ENCODE peak calls at places on chromosomes 2 and 18, in six cellular contexts. Y is NCI-H1417; V is stimulated activated naive CD8-positive, alpha-beta T cell treated with anti-CD3 and anti-CD28 coated beads, Interleukin-15, amount 100 ng/mL, for 72 hours; T is GOT3; O is adrenal gland; I is cardiac fibroblast. M is an unnamed sample.

GRCh38 chr2:174760845-174761473 is 3.3 kb downstream of the CHRNA1 start:
- DNase-seq in Y (no peak), V (no peak), T (no peak), O (no peak), I (no peak), M (no peak)

GRCh38 chr2:199883474-199884212 is 27.4 kb upstream of the C2orf69 start:
- DNase-seq in Y (no peak), V (no peak), T (no peak), O (no peak), I (no peak), M (no peak)

GRCh38 chr2:104923665-104924064 is 69.8 kb downstream of the POU3F3 start:
- DNase-seq in Y (no peak), V (no peak), T (no peak), O (no peak), I (no peak), M (no peak)

GRCh38 chr2:159506179-159506578 is 110.2 kb downstream of the BAZ2B start:
- DNase-seq in Y (no peak), V (no peak), T (no peak), O (no peak), I (no peak), M (no peak)

GRCh38 chr2:170771049-170771937 is 1.1 kb downstream of the ERICH2 start:
- DNase-seq in Y (peak), V (peak), T (no peak), O (no peak), I (no peak), M (peak)

GRCh38 chr2:40680547-40680946 is 228.7 kb upstream of the SLC8A1 start:
- DNase-seq in Y (no peak), V (no peak), T (no peak), O (no peak), I (no peak), M (no peak)

GRCh38 chr2:181183878-181184553 is 203.6 kb downstream of the UBE2E3 start:
- DNase-seq in Y (peak), V (no peak), T (no peak), O (no peak), I (peak), M (no peak)

GRCh38 chr2:80454628-80455027 is 150.1 kb upstream of the LRRTM1 start:
- DNase-seq in Y (peak), V (no peak), T (no peak), O (no peak), I (no peak), M (no peak)

GRCh38 chr2:48693066-48693465 is 62.5 kb downstream of the LHCGR start:
- DNase-seq in Y (no peak), V (no peak), T (no peak), O (no peak), I (no peak), M (no peak)

GRCh38 chr2:9800975-9801723 is 42.1 kb upstream of the TAF1B start:
- DNase-seq in Y (no peak), V (no peak), T (no peak), O (no peak), I (peak), M (no peak)

GRCh38 chr18:48719988-48720654 is 181.3 kb downstream of the CTIF start:
- DNase-seq in Y (no peak), V (no peak), T (no peak), O (peak), I (no peak), M (no peak)

GRCh38 chr2:240569998-240570530 is 1.8 kb downstream of the RNPEPL1 start:
- DNase-seq in Y (no peak), V (no peak), T (no peak), O (peak), I (no peak), M (no peak)

GRCh38 chr2:127857494-127857818 is 499 bp downstream of the POLR2D start:
- DNase-seq in Y (peak), V (no peak), T (peak), O (no peak), I (no peak), M (no peak)

GRCh38 chr2:241354668-241355658 is 1.1 kb upstream of the FARP2 start:
- DNase-seq in Y (peak), V (peak), T (no peak), O (peak), I (peak), M (peak)

GRCh38 chr2:65300134-65300771 is 72.6 kb downstream of the ACTR2 start:
- DNase-seq in Y (no peak), V (no peak), T (peak), O (peak), I (peak), M (no peak)

GRCh38 chr2:235219048-235219447 is 267.2 kb downstream of the SH3BP4 start:
- DNase-seq in Y (no peak), V (no peak), T (no peak), O (no peak), I (no peak), M (no peak)

GRCh38 chr2:182301093-182301492 is 125.7 kb downstream of the PDE1A start:
- DNase-seq in Y (peak), V (no peak), T (no peak), O (no peak), I (peak), M (no peak)

GRCh38 chr18:7878265-7879173 is 311.4 kb downstream of the PTPRM start:
- DNase-seq in Y (peak), V (no peak), T (no peak), O (no peak), I (no peak), M (no peak)

GRCh38 chr2:99682280-99683060 is 192.7 kb upstream of the REV1 start:
- DNase-seq in Y (peak), V (no peak), T (no peak), O (no peak), I (peak), M (no peak)

GRCh38 chr2:179218848-179219594 is 45.6 kb downstream of the SESTD1 start:
- DNase-seq in Y (peak), V (peak), T (no peak), O (peak), I (peak), M (peak)

GRCh38 chr2:40034198-40034597 is 255.1 kb upstream of the THUMPD2 start:
- DNase-seq in Y (no peak), V (no peak), T (no peak), O (no peak), I (peak), M (no peak)

GRCh38 chr2:9656270-9656766 is 25.5 kb upstream of the YWHAQ start:
- DNase-seq in Y (no peak), V (peak), T (peak), O (peak), I (peak), M (peak)

GRCh38 chr2:219119422-219120043 is 41.1 kb downstream of the NHEJ1 start:
- DNase-seq in Y (peak), V (peak), T (no peak), O (peak), I (peak), M (peak)

GRCh38 chr18:45997689-45998088 is 30.6 kb upstream of the EPG5 start:
- DNase-seq in Y (no peak), V (no peak), T (no peak), O (no peak), I (no peak), M (no peak)